ENCODE peak calls at places on chromosomes 2 and 18, in eight cellular contexts. I, X, Y, F, D, G, U and P are unnamed samples.

GRCh38 chr2:225002039-225002655 is 40.1 kb downstream of the DOCK10 start:
- DNase-seq in I (peak), X (no peak), Y (no peak), F (peak), D (no peak), G (peak), U (peak), P (peak)

GRCh38 chr2:127637725-127638252 is 8.2 kb upstream of the GPR17 start:
- DNase-seq in I (no peak), X (peak), Y (no peak), F (peak), D (no peak), G (peak), U (peak), P (no peak)

GRCh38 chr2:128557841-128558241 is 239.2 kb upstream of the HS6ST1 start:
- DNase-seq in I (no peak), X (no peak), Y (no peak), F (no peak), D (no peak), G (no peak), U (no peak), P (no peak)

GRCh38 chr2:189221811-189222210 is 42.2 kb upstream of the COL5A2 start:
- DNase-seq in I (no peak), X (no peak), Y (no peak), F (no peak), D (no peak), G (no peak), U (peak), P (no peak)

GRCh38 chr18:59114160-59114559 is 25.5 kb upstream of the SEC11C start:
- DNase-seq in I (no peak), X (no peak), Y (no peak), F (no peak), D (no peak), G (no peak), U (peak), P (no peak)

GRCh38 chr2:3422161-3422767 is 42.8 kb downstream of the TRAPPC12 start:
- DNase-seq in I (no peak), X (no peak), Y (no peak), F (no peak), D (no peak), G (no peak), U (no peak), P (no peak)

GRCh38 chr2:11822746-11823411 is 76.4 kb downstream of the LPIN1 start:
- DNase-seq in I (no peak), X (no peak), Y (no peak), F (peak), D (no peak), G (no peak), U (no peak), P (no peak)

GRCh38 chr2:226671177-226671676 is 128.4 kb downstream of the IRS1 start:
- DNase-seq in I (no peak), X (no peak), Y (no peak), F (no peak), D (no peak), G (no peak), U (no peak), P (no peak)

GRCh38 chr2:99389946-99390345 is 52.8 kb downstream of the EIF5B start:
- DNase-seq in I (no peak), X (no peak), Y (no peak), F (no peak), D (no peak), G (no peak), U (peak), P (no peak)

GRCh38 chr2:162711832-162712540 is 126.6 kb downstream of the KCNH7 start:
- DNase-seq in I (no peak), X (no peak), Y (no peak), F (no peak), D (no peak), G (no peak), U (no peak), P (no peak)

GRCh38 chr2:192775011-192775410 is 580.3 kb upstream of the TMEFF2 start:
- DNase-seq in I (no peak), X (no peak), Y (no peak), F (no peak), D (no peak), G (no peak), U (no peak), P (no peak)

GRCh38 chr2:218387369-218388194 is 5.5 kb downstream of the SLC11A1 start:
- DNase-seq in I (no peak), X (no peak), Y (no peak), F (peak), D (no peak), G (peak), U (peak), P (peak)

GRCh38 chr18:63897072-63897471 is 9.6 kb downstream of the SERPINB2 start:
- DNase-seq in I (no peak), X (no peak), Y (no peak), F (no peak), D (no peak), G (no peak), U (no peak), P (no peak)

GRCh38 chr2:70069049-70069448 is 18.2 kb upstream of the PCBP1 start:
- DNase-seq in I (no peak), X (no peak), Y (peak), F (peak), D (no peak), G (no peak), U (peak), P (no peak)